ENCODE peak calls at places on chromosome 22, in six cellular contexts. One of them, this sample, is unnamed.

GRCh38 chr22:22487059-22487458 is 21.5 kb downstream of the ZNF280B start:
- DNase-seq in lower leg skin: no peak
- DNase-seq in NB4: no peak
- DNase-seq in skeletal muscle cell: no peak
- DNase-seq in left ventricle myocardium inferior: no peak
- DNase-seq in heart right ventricle: no peak
- DNase-seq in this sample: no peak

GRCh38 chr22:22169923-22170322 is 74.7 kb upstream of the VPREB1 start:
- DNase-seq in heart right ventricle: no peak
- DNase-seq in NB4: no peak
- DNase-seq in left ventricle myocardium inferior: no peak
- DNase-seq in skeletal muscle cell: no peak
- DNase-seq in lower leg skin: no peak
- DNase-seq in this sample: no peak

GRCh38 chr22:47806894-47807293 is 1044.4 kb downstream of the TBC1D22A start:
- DNase-seq in lower leg skin: no peak
- DNase-seq in left ventricle myocardium inferior: no peak
- DNase-seq in NB4: no peak
- DNase-seq in heart right ventricle: no peak
- DNase-seq in skeletal muscle cell: no peak
- DNase-seq in this sample: no peak

GRCh38 chr22:23178512-23179254 is 1.6 kb upstream of the BCR start:
- DNase-seq in NB4: peak; percentile 61
- DNase-seq in heart right ventricle: peak; percentile 60
- DNase-seq in lower leg skin: peak; percentile 37
- DNase-seq in left ventricle myocardium inferior: peak; percentile 64
- DNase-seq in skeletal muscle cell: no peak
- DNase-seq in this sample: peak; percentile 82

GRCh38 chr22:50699754-50700386 is 27.2 kb downstream of the SHANK3 start:
- DNase-seq in lower leg skin: no peak
- DNase-seq in NB4: no peak
- DNase-seq in left ventricle myocardium inferior: peak; percentile 10
- DNase-seq in skeletal muscle cell: no peak
- DNase-seq in heart right ventricle: no peak
- DNase-seq in this sample: peak; percentile 46

GRCh38 chr22:17167486-17167885 is 8.4 kb upstream of the HDHD5 start:
- DNase-seq in lower leg skin: no peak
- DNase-seq in skeletal muscle cell: no peak
- DNase-seq in heart right ventricle: peak; percentile 74
- DNase-seq in left ventricle myocardium inferior: peak; percentile 73
- DNase-seq in NB4: no peak
- DNase-seq in this sample: no peak

GRCh38 chr22:17121235-17122195 is at the start of gene TMEM121B:
- DNase-seq in heart right ventricle: peak; percentile 85
- DNase-seq in NB4: peak; percentile 80
- DNase-seq in skeletal muscle cell: peak; percentile 15
- DNase-seq in left ventricle myocardium inferior: peak; percentile 80
- DNase-seq in lower leg skin: peak; percentile 55
- DNase-seq in this sample: peak; percentile 94

GRCh38 chr22:24106385-24107381 is 74.6 kb upstream of the SUSD2 start:
- DNase-seq in skeletal muscle cell: no peak
- DNase-seq in lower leg skin: no peak
- DNase-seq in NB4: peak; percentile 41
- DNase-seq in left ventricle myocardium inferior: peak; percentile 25
- DNase-seq in heart right ventricle: peak; percentile 22
- DNase-seq in this sample: no peak

GRCh38 chr22:46074771-46075551 is 75.4 kb upstream of the PPARA start:
- DNase-seq in heart right ventricle: no peak
- DNase-seq in lower leg skin: no peak
- DNase-seq in NB4: no peak
- DNase-seq in left ventricle myocardium inferior: peak; percentile 20
- DNase-seq in skeletal muscle cell: no peak
- DNase-seq in this sample: no peak

GRCh38 chr22:46072981-46073682 is 77.2 kb upstream of the PPARA start:
- DNase-seq in left ventricle myocardium inferior: peak; percentile 8
- DNase-seq in lower leg skin: no peak
- DNase-seq in heart right ventricle: no peak
- DNase-seq in skeletal muscle cell: no peak
- DNase-seq in NB4: peak; percentile 21
- DNase-seq in this sample: no peak

GRCh38 chr22:46072030-46072881 is 78.1 kb upstream of the PPARA start:
- DNase-seq in lower leg skin: no peak
- DNase-seq in NB4: peak; percentile 74
- DNase-seq in left ventricle myocardium inferior: peak; percentile 75
- DNase-seq in skeletal muscle cell: no peak
- DNase-seq in heart right ventricle: peak; percentile 58
- DNase-seq in this sample: no peak

GRCh38 chr22:46075764-46076531 is 74.4 kb upstream of the PPARA start:
- DNase-seq in lower leg skin: no peak
- DNase-seq in left ventricle myocardium inferior: peak; percentile 13
- DNase-seq in skeletal muscle cell: no peak
- DNase-seq in NB4: no peak
- DNase-seq in heart right ventricle: no peak
- DNase-seq in this sample: no peak

DNA sequence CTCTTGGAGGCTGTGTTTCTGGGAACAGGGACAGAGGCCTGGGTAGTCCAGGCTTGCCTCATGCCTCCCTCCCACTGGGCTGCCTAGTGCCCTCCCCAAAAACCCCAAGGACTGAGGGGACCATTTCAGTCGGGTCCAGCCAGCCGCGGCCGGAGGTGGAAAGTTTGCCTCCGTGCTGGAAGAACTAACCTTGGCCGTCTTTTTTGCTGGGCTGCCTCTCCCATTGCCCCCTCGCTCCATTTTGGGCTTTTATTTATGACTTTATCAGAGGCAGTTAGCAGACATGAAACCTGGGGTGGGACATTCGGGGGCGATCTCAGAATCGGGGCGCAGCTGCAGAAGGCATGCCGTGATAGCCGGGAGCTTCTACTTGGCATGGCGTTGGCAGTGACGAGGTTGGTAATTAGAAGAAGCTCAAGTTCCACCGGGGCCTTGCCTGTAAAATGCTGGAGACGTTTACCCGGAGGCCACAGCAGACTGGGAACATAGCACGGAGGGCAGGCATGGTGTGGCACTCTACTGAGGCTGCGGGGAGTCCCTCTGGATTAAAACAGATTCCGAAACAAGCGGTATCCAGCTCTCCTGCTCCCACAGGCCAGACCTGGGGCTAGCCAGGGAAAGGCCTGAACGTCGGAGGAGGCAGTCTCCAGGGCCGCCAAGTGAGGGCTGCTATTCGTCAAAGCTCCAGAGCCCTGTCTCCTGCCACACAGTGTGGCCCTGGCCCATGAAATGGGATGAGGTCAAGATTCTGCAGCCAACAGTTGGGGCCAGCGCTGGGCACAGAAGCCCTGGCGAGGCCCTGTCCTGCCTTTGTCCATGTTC is 76.4 kb upstream of the PPARA start:
- DNase-seq in left ventricle myocardium inferior: peak; percentile 44
- DNase-seq in lower leg skin: no peak
- DNase-seq in heart right ventricle: peak; percentile 61
- DNase-seq in skeletal muscle cell: no peak
- DNase-seq in NB4: peak; percentile 10
- DNase-seq in this sample: peak; percentile 45
- H3K4me3 ChIP-seq in left ventricle myocardium inferior: peak overlapping the region; percentile 96
- H3K4me3 ChIP-seq in lower leg skin: peak overlapping the region; percentile 83
- H3K4me3 ChIP-seq in heart right ventricle: peak overlapping the region; percentile 93
- H3K4me3 ChIP-seq in skeletal muscle cell: peak overlapping the region; percentile 89
- H3K4me3 ChIP-seq in NB4: peak overlapping the region; percentile 86
- H3K4me3 ChIP-seq in this sample: no peak overlapping the region

DNA sequence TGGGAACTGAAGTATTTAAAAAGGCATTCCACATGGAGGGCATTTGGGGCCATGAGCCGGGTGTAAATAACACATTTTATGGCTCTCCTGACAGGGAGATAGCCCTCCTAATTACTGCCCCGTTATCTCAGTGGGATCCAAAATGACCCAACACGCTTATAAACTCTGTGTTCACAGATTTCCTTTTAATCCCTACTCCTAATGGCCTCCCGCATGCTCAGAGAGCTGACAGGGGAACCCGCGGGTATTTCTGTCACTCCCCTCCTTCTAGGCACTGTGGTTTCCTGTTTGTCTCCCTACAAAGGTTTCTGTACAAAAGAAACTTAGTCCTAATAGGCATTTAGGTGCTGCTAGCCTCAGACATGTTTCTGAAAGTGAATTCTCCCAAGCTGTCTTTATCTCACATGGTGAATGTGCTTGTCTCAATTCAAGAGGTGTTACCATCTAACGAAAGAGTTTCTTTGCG is 202.8 kb upstream of the SEZ6L start:
- DNase-seq in left ventricle myocardium inferior: no peak
- DNase-seq in NB4: peak; percentile 39
- DNase-seq in heart right ventricle: no peak
- DNase-seq in skeletal muscle cell: no peak
- DNase-seq in lower leg skin: no peak
- DNase-seq in this sample: no peak
- H3K4me3 ChIP-seq in left ventricle myocardium inferior: no peak overlapping the region
- H3K4me3 ChIP-seq in NB4: no peak overlapping the region
- H3K4me3 ChIP-seq in heart right ventricle: no peak overlapping the region
- H3K4me3 ChIP-seq in skeletal muscle cell: no peak overlapping the region
- H3K4me3 ChIP-seq in lower leg skin: no peak overlapping the region
- H3K4me3 ChIP-seq in this sample: no peak overlapping the region

GRCh38 chr22:44074286-44074984 is 50.3 kb downstream of the PARVB start:
- DNase-seq in left ventricle myocardium inferior: no peak
- DNase-seq in lower leg skin: no peak
- DNase-seq in heart right ventricle: no peak
- DNase-seq in NB4: no peak
- DNase-seq in skeletal muscle cell: no peak
- DNase-seq in this sample: no peak
- H3K4me3 ChIP-seq in left ventricle myocardium inferior: no peak overlapping the region
- H3K4me3 ChIP-seq in lower leg skin: no peak overlapping the region
- H3K4me3 ChIP-seq in heart right ventricle: no peak overlapping the region
- H3K4me3 ChIP-seq in NB4: no peak overlapping the region
- H3K4me3 ChIP-seq in skeletal muscle cell: no peak overlapping the region
- H3K4me3 ChIP-seq in this sample: no peak overlapping the region

DNA sequence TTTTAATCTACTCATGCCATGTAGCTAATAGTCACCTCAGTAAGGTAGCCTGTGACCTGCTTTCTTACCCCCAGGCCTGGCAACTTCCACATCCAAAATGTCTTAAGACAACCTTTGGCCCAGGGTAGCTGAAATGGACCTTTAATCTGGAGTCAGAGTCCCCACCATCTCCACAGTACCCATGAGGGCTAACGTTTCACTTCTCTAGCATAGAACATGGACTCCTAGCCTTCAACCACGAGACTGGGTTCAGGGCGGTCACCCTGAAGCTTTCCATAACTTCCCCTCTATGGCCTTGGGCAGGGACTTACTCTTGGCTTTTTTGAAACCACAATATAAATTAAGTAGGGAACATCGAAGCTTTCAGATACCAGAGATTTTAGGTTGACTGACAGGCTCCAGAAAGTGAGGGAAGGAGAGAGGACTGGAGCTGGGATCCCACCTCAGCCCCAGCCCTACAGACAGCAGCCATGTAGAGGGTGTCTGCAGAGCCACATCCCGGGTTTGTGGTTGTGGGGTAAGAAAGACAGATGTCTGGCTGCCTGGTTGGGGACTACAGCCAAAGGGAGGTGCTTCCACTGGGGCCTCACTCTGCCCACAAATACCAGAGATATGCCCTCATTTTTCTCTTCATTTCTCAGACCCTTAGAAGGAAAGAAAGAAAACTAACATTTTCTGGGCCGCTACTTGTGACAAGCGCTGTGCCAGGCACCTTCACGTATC is 2.6 kb downstream of the TBC1D10A start:
- DNase-seq in left ventricle myocardium inferior: no peak
- DNase-seq in NB4: peak; percentile 54
- DNase-seq in heart right ventricle: no peak
- DNase-seq in skeletal muscle cell: no peak
- DNase-seq in lower leg skin: no peak
- DNase-seq in this sample: peak; percentile 51
- H3K4me3 ChIP-seq in left ventricle myocardium inferior: peak overlapping the region; percentile 98
- H3K4me3 ChIP-seq in NB4: no peak overlapping the region
- H3K4me3 ChIP-seq in heart right ventricle: peak overlapping the region; percentile 100
- H3K4me3 ChIP-seq in skeletal muscle cell: peak overlapping the region; percentile 80
- H3K4me3 ChIP-seq in lower leg skin: no peak overlapping the region
- H3K4me3 ChIP-seq in this sample: no peak overlapping the region

DNA sequence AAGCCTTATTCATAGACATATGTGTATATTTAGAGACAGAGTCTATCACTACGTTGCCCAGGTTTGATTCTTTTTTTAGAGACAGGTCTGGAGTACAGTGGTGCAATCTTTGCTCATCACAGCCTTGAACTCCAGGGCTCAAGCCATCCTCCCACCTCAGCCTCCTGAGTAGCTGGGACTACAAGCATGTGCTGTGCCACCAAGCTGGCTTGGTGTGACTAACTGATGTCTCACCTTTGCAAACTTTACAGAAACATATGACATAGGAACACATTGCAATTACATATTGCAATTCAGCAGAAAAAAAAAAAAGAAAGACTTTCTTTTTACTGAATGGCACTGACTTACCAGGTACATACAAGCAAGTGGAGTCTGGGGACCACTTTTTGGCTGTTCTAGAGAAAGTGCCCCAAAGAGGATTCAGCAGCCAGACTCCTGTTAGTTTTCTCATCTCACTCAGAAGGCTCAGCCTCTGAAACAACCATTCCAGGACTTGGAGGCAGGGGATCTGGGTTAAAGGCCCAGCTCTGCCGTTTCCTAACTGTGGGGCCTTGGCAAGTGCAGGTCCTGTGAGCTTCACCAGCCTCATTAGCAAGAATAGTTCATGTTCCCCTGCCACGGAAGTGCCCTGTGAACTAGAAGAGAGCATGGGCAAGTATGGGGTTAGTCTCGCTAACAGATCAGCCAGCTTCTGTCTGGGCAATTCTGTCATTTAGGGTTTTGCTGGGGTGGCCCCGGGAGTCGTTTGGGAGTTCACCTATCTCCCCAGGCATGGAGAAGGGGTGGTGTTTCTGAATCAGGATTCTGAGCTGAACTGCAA is 11.2 kb upstream of the NFAM1 start:
- DNase-seq in lower leg skin: no peak
- DNase-seq in heart right ventricle: no peak
- DNase-seq in left ventricle myocardium inferior: no peak
- DNase-seq in NB4: no peak
- DNase-seq in skeletal muscle cell: no peak
- DNase-seq in this sample: no peak
- H3K4me3 ChIP-seq in lower leg skin: no peak overlapping the region
- H3K4me3 ChIP-seq in heart right ventricle: peak overlapping the region; percentile 53
- H3K4me3 ChIP-seq in left ventricle myocardium inferior: peak overlapping the region; percentile 59
- H3K4me3 ChIP-seq in NB4: peak overlapping the region; percentile 38
- H3K4me3 ChIP-seq in skeletal muscle cell: peak overlapping the region; percentile 44
- H3K4me3 ChIP-seq in this sample: no peak overlapping the region